ENCODE peak calls at places on chromosomes 7 and 10, in five cellular contexts. C, M, H, Z and P are unnamed samples.

GRCh38 chr7:134433430-134433829 is 25.5 kb downstream of the AKR1B1 start:
- DNase-seq in H (no peak), Z (no peak), M (no peak), C (no peak), P (no peak)

GRCh38 chr10:33819206-33819605 is 484.7 kb upstream of the NRP1 start:
- DNase-seq in C (no peak), H (no peak), M (no peak), Z (no peak), P (peak; percentile 67)

GRCh38 chr10:11057018-11057417 is 39.3 kb downstream of the CELF2 start:
- DNase-seq in Z (no peak), H (no peak), C (no peak), M (no peak), P (no peak)

GRCh38 chr10:101166430-101166829 is 35.3 kb downstream of the TLX1 start:
- DNase-seq in M (no peak), Z (no peak), H (no peak), C (no peak), P (no peak)

GRCh38 chr10:69994262-69994661 is 58.4 kb upstream of the MACROH2A2 start:
- DNase-seq in H (no peak), Z (no peak), M (peak; percentile 64), C (no peak), P (peak; percentile 23)

GRCh38 chr7:105985250-105985649 is 22.2 kb downstream of the CDHR3 start:
- DNase-seq in C (no peak), H (no peak), M (no peak), Z (no peak), P (no peak)

GRCh38 chr7:144786522-144786921 is 49.3 kb downstream of the TPK1 start:
- DNase-seq in C (no peak), M (no peak), Z (no peak), H (no peak), P (no peak)

GRCh38 chr10:43110318-43111071 is 27.8 kb upstream of the CSGALNACT2 start:
- DNase-seq in H (no peak), C (no peak), M (peak; percentile 80), Z (no peak), P (peak; percentile 87)

GRCh38 chr7:32586291-32587221 is 91.3 kb downstream of the AVL9 start:
- DNase-seq in Z (no peak), M (peak; percentile 98), C (no peak), H (no peak), P (peak; percentile 96)

GRCh38 chr10:88557659-88558058 is 25.5 kb downstream of the RNLS start:
- DNase-seq in C (no peak), H (no peak), Z (no peak), M (peak; percentile 87), P (peak; percentile 59)

GRCh38 chr10:47027108-47027811 is 116.0 kb downstream of the PTPN20 start:
- DNase-seq in C (peak; percentile 64), M (no peak), H (no peak), Z (no peak), P (no peak)

GRCh38 chr10:132540456-132540855 is 2.9 kb downstream of the INPP5A start:
- DNase-seq in C (peak; percentile 75), M (peak; percentile 40), Z (no peak), H (no peak), P (peak; percentile 47)
- TF ChIP-seq CTCF in C (no peak), M (peak; percentile 50), Z (no peak), H (no peak), P (peak; percentile 56)

GRCh38 chr10:1419796-1420429 is 317.4 kb downstream of the ADARB2 start:
- DNase-seq in H (no peak), C (no peak), M (no peak), Z (no peak), P (no peak)
- H3K4me3 ChIP-seq in H (no peak overlapping the region), C (no peak overlapping the region), M (no peak overlapping the region), Z (no peak overlapping the region), P (no peak overlapping the region)

GRCh38 chr7:52753855-52754254 is 281.6 kb upstream of the POM121L12 start:
- DNase-seq in C (no peak), Z (no peak), M (no peak), H (no peak), P (no peak)
- TF ChIP-seq CTCF in C (no peak), Z (no peak), M (no peak), H (no peak), P (no peak)

DNA sequence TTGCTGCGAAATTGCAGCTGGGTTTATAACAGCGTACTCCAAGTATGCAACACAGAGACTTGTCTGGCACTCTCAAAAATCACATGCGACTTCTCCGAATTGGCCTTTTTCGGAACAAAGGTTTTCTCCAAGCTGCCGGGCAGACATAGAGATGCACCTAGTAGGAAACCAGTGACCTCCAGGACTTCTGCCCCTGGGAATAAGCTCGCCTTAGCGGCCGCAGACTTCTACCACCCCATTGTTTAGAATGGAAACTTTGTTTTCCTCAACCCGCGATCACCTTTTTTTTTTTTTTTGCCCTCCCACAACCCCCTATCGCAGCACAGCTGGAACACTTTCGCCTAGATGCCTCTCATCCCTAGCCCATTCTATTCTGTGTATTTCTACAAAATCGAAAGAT is 4.9 kb upstream of the HOXA10 start:
- DNase-seq in C (peak; percentile 14), H (no peak), Z (no peak), M (no peak), P (no peak)
- H3K4me3 ChIP-seq in C (no peak overlapping the region), H (peak overlapping the region; percentile 64), Z (no peak overlapping the region), M (no peak overlapping the region), P (peak overlapping the region; percentile 87)

DNA sequence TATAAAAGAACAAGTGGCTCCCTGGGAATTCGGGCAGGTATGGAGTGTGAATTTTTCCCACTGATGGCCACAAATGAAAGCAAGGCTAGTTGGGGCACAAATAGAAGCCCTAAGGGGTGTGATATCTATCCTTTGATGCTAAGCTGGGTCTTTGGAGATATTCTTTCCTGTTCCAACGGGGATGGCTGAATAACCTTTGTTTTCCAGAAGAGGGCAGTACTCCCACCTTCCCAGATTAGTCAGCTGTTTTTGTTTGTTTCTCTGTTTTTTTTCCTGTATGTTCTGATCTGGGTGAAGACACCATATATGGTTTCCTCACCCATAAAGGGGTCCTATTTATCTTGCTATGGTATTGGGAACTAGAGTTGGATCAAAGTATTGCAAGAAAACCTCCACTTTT is 947.7 kb upstream of the SORCS1 start:
- DNase-seq in Z (no peak), C (no peak), M (no peak), H (no peak), P (peak; percentile 4)
- TF ChIP-seq CTCF in Z (no peak), C (peak; percentile 27), M (no peak), H (peak; percentile 41), P (peak; percentile 51)